ENCODE peak calls at places on chromosomes 1 and 21, in six cellular contexts. V is stomach, L is endothelial cell of umbilical vein, I is prostate gland, X is suprapubic skin, P is HCT116. M is an unnamed sample. For H3K4me1, the result is how much of the 10 kb centered on the place peaks cover.

GRCh38 chr21:35111531-35111930 is 62.4 kb upstream of the RUNX1 start:
- DNase-seq in V (no peak), L (no peak), I (peak), X (no peak), P (no peak), M (no peak)

GRCh38 chr1:152459596-152460528 is 45.8 kb upstream of the CRNN start:
- DNase-seq in V (peak), L (peak), I (peak), X (no peak), P (peak), M (peak)

GRCh38 chr1:214632091-214632490 is 29.1 kb downstream of the CENPF start:
- DNase-seq in V (no peak), L (no peak), I (no peak), X (no peak), P (no peak), M (no peak)

GRCh38 chr1:231594123-231594522 is 32.5 kb upstream of the DISC1 start:
- DNase-seq in V (no peak), L (no peak), I (no peak), X (no peak), P (no peak), M (no peak)

GRCh38 chr1:159821171-159821867 is 5.4 kb upstream of the SLAMF8 start:
- DNase-seq in V (no peak), L (no peak), I (no peak), X (no peak), P (no peak), M (no peak)

GRCh38 chr1:156110252-156110651 is 4.3 kb upstream of the LMNA start:
- DNase-seq in V (no peak), L (no peak), I (no peak), X (no peak), P (no peak), M (no peak)

GRCh38 chr1:34709547-34709946 is 45.3 kb upstream of the GJB5 start:
- DNase-seq in V (no peak), L (no peak), I (no peak), X (no peak), P (no peak), M (no peak)

GRCh38 chr1:223017291-223017690 is 125.8 kb downstream of the TLR5 start:
- DNase-seq in V (no peak), L (peak), I (no peak), X (no peak), P (no peak), M (no peak)

GRCh38 chr1:218584418-218585155 is 239.5 kb downstream of the TGFB2 start:
- DNase-seq in V (no peak), L (no peak), I (no peak), X (no peak), P (peak), M (no peak)

GRCh38 chr1:1040004-1040991 is 20.4 kb downstream of the AGRN start:
- DNase-seq in V (peak), L (peak), I (peak), X (no peak), P (peak), M (peak)

GRCh38 chr1:971751-972506 is 5.6 kb downstream of the PLEKHN1 start:
- DNase-seq in V (no peak), L (no peak), I (no peak), X (no peak), P (no peak), M (no peak)

GRCh38 chr1:246317723-246318359 is 189.2 kb downstream of the SMYD3 start:
- DNase-seq in V (no peak), L (no peak), I (no peak), X (no peak), P (no peak), M (no peak)

GRCh38 chr1:66296370-66296769 is 237.6 kb upstream of the SGIP1 start:
- DNase-seq in V (no peak), L (no peak), I (no peak), X (no peak), P (no peak), M (no peak)

GRCh38 chr21:33898546-33898945 is 17.1 kb downstream of the ATP5PO start:
- DNase-seq in V (no peak), L (no peak), I (no peak), X (no peak), P (no peak), M (no peak)

GRCh38 chr1:153776971-153777370 is 1.8 kb downstream of the SLC27A3 start:
- DNase-seq in V (no peak), L (no peak), I (no peak), X (no peak), P (no peak), M (no peak)

GRCh38 chr1:205631727-205632373 is at the start of gene ELK4:
- DNase-seq in V (peak), L (peak), I (peak), X (peak), P (peak), M (peak)

GRCh38 chr1:89780721-89781120 is 40.1 kb upstream of the LRRC8D start:
- DNase-seq in V (no peak), L (peak), I (no peak), X (no peak), P (peak), M (no peak)

GRCh38 chr1:107687846-107688753 is 276.9 kb downstream of the VAV3 start:
- DNase-seq in V (no peak), L (no peak), I (peak), X (no peak), P (no peak), M (no peak)

GRCh38 chr1:218367118-218367517 is 22.0 kb downstream of the TGFB2 start:
- DNase-seq in V (no peak), L (no peak), I (no peak), X (no peak), P (no peak), M (no peak)

GRCh38 chr1:9128520-9129371 is at the start of gene GPR157:
- DNase-seq in V (peak), L (peak), I (peak), X (peak), P (peak), M (peak)

GRCh38 chr21:38817371-38818335 is 11.9 kb downstream of the ETS2 start:
- DNase-seq in V (no peak), L (no peak), I (no peak), X (no peak), P (no peak), M (peak)

GRCh38 chr21:27693376-27693775 is 726.5 kb upstream of the ADAMTS5 start:
- DNase-seq in V (no peak), L (no peak), I (no peak), X (no peak), P (no peak), M (no peak)

GRCh38 chr1:178513278-178513983 is 522 bp downstream of the TEX35 start:
- DNase-seq in V (peak), L (no peak), I (no peak), X (no peak), P (no peak), M (peak)

GRCh38 chr1:39958801-39959200 is 3.9 kb downstream of the MFSD2A start:
- DNase-seq in V (no peak), L (no peak), I (no peak), X (no peak), P (no peak), M (no peak)
- H3K4me1 ChIP-seq in V (under half), L (under half), I (under half), X (half or more), P (under half), M (under half)

GRCh38 chr1:165431079-165431478 is 13.8 kb downstream of the RXRG start:
- DNase-seq in V (no peak), L (no peak), I (no peak), X (no peak), P (no peak), M (no peak)
- TF ChIP-seq POLR2AphosphoS5 in V (no peak), L (no peak), I (no peak), X (no peak), P (no peak), M (no peak)

DNA sequence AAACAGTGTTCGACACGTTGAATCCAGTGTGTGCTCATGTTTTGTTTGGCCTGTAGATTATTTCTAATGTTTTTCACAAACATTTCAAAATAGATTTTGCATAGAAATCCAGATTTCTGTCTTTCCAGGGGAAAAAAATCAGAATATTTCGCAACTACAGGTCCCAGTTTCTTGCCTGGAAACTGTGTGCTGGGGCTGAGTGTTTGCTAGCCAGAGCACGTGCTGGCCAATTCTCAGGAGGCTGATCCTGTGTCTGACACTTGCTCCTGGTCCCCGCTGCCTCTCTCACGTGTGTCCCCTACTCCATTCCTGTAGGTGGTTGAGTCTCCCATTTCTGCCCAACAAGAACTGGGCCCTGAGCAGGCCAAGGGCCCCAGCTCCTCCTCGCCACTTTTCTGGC is 2.4 kb downstream of the MAB21L3 start:
- DNase-seq in V (no peak), L (no peak), I (no peak), X (no peak), P (no peak), M (no peak)
- H3K4me1 ChIP-seq in V (under half), L (under half), I (under half), X (under half), P (under half), M (under half)

GRCh38 chr1:37994886-37995566 is 5.2 kb upstream of the SF3A3 start:
- DNase-seq in V (no peak), L (no peak), I (no peak), X (no peak), P (no peak), M (no peak)
- TF ChIP-seq POLR2AphosphoS5 in V (no peak), L (no peak), I (no peak), X (no peak), P (no peak), M (no peak)

DNA sequence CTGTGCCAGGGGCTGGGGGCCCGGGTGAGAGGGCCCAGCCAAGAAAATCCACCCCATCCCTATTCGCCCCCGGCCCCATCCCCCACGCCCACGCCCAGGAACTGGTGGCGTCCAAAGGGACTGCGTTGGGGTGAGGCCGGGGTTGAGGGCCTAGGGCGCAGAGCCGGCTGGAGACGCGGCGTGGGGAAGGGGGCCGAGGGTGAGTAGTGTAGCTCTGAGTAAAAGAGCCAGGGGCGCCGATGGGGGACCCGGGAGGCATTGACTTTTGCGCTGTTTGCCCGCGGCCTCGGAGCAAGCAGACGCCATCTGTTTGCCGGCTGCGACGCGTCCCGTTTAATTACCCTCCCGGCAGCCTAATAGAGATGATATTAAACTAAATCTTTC is 3.5 kb upstream of the DMRTA2 start:
- DNase-seq in V (no peak), L (no peak), I (no peak), X (no peak), P (no peak), M (no peak)
- H3K4me1 ChIP-seq in V (half or more), L (under half), I (under half), X (half or more), P (under half), M (under half)

DNA sequence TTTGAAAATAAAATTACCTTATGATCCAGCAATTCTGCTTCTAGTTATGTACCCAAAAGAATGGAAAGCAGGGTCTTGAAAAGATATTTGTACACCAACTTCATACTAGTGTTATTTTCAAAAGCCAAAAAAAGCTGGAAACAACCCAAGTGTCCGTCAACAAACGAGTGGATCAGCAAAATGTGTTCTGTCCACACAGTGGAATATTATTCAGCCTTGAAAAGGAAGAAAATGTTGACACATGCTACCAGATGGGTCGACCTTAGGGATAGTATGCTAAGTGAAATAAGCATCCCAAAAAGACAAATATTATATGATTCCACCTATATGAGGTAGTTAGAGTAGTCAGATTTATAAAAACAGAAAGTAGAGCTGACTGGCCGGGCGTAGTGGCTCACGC is 65.3 kb downstream of the KAZN start:
- DNase-seq in V (no peak), L (no peak), I (no peak), X (no peak), P (no peak), M (no peak)
- TF ChIP-seq POLR2AphosphoS5 in V (no peak), L (no peak), I (no peak), X (no peak), P (no peak), M (no peak)

DNA sequence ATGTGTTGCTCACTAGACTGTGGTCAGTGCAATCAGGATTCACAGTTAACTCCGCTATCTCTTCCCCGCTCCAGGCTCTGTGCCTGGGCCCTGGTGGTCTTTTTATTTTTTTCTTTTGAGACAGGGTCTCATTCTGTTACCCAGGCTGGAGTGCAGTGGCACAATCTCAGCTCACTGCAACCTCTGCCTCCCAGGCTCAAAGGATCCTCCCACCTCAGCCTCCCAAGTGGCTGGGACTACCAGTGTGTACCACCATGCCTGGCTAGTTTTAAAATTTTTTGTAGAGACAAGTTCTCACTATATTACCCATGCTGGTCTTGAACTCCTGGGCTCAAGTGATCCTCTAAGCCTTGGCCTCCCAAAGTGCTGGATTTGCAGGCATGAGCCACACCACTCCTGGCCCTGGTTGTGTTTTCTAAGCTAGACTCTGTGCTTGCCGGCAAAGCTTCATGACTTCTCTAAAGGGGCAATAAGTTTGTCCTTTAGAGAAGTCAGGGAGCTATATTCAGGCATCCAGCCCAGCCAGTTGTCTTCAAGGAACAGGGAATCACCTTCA is 1.4 kb downstream of the RCSD1 start:
- DNase-seq in V (no peak), L (no peak), I (no peak), X (no peak), P (no peak), M (no peak)
- H3K4me1 ChIP-seq in V (half or more), L (under half), I (under half), X (under half), P (under half), M (under half)

GRCh38 chr1:16924216-16924918 is 2.6 kb downstream of the CROCC start:
- DNase-seq in V (no peak), L (no peak), I (no peak), X (no peak), P (no peak), M (no peak)

GRCh38 chr1:16922885-16923431 is 1.2 kb downstream of the CROCC start:
- DNase-seq in V (no peak), L (no peak), I (no peak), X (no peak), P (no peak), M (no peak)

GRCh38 chr1:16920951-16921350 is 780 bp upstream of the CROCC start:
- DNase-seq in V (no peak), L (no peak), I (no peak), X (no peak), P (no peak), M (no peak)

GRCh38 chr1:16922466-16922865 is 735 bp downstream of the CROCC start:
- DNase-seq in V (no peak), L (no peak), I (no peak), X (no peak), P (no peak), M (no peak)

GRCh38 chr1:16921391-16922185 is at the start of gene CROCC:
- DNase-seq in V (no peak), L (peak), I (no peak), X (no peak), P (no peak), M (no peak)
- TF ChIP-seq POLR2AphosphoS5 in V (no peak), L (no peak), I (no peak), X (no peak), P (no peak), M (no peak)

GRCh38 chr1:41874350-41874749 is 44.4 kb downstream of the HIVEP3 start:
- DNase-seq in V (no peak), L (no peak), I (no peak), X (no peak), P (no peak), M (no peak)
- H3K4me1 ChIP-seq in V (under half), L (under half), I (under half), X (under half), P (under half), M (under half)